ENCODE peak calls at places on chromosomes 2 and 18, in four cellular contexts. One of them, this sample, is unnamed.

GRCh38 chr2:41595235-41595634 is 452.6 kb upstream of the PKDCC start:
- DNase-seq in IMR-90: no peak
- DNase-seq in A549: no peak
- DNase-seq in K562: no peak
- DNase-seq in this sample: no peak

GRCh38 chr2:170922683-170923494 is 6.2 kb upstream of the GORASP2 start:
- DNase-seq in IMR-90: no peak
- DNase-seq in K562: no peak
- DNase-seq in A549: no peak
- DNase-seq in this sample: no peak

GRCh38 chr18:55269632-55270031 is 310.4 kb upstream of the CCDC68 start:
- DNase-seq in IMR-90: no peak
- DNase-seq in K562: no peak
- DNase-seq in A549: no peak
- DNase-seq in this sample: no peak

GRCh38 chr2:195456765-195457164 is 200.3 kb upstream of the SLC39A10 start:
- DNase-seq in IMR-90: no peak
- DNase-seq in K562: no peak
- DNase-seq in A549: no peak
- DNase-seq in this sample: no peak

GRCh38 chr2:74836675-74837401 is 2.9 kb downstream of the HK2 start:
- DNase-seq in A549: no peak
- DNase-seq in IMR-90: no peak
- DNase-seq in K562: no peak
- DNase-seq in this sample: no peak

GRCh38 chr2:236124182-236124581 is 44.0 kb downstream of the GBX2 start:
- DNase-seq in IMR-90: no peak
- DNase-seq in K562: no peak
- DNase-seq in A549: no peak
- DNase-seq in this sample: no peak

GRCh38 chr2:74602553-74603281 is 45.4 kb downstream of the M1AP start:
- DNase-seq in A549: no peak
- DNase-seq in IMR-90: peak
- DNase-seq in K562: no peak
- DNase-seq in this sample: no peak

GRCh38 chr2:186535861-186536260 is 49.8 kb downstream of the ZC3H15 start:
- DNase-seq in A549: no peak
- DNase-seq in IMR-90: no peak
- DNase-seq in K562: no peak
- DNase-seq in this sample: no peak

GRCh38 chr2:121368841-121369240 is 83.8 kb upstream of the TFCP2L1 start:
- DNase-seq in A549: no peak
- DNase-seq in K562: no peak
- DNase-seq in IMR-90: peak
- DNase-seq in this sample: no peak

GRCh38 chr18:21774722-21775121 is 34.1 kb downstream of the MIB1 start:
- DNase-seq in K562: no peak
- DNase-seq in A549: no peak
- DNase-seq in IMR-90: no peak
- DNase-seq in this sample: no peak

GRCh38 chr2:121128741-121129659 is 156.0 kb downstream of the TFCP2L1 start:
- DNase-seq in K562: peak
- DNase-seq in A549: peak
- DNase-seq in IMR-90: no peak
- DNase-seq in this sample: peak

GRCh38 chr2:138610201-138610945 is 108.8 kb downstream of the SPOPL start:
- DNase-seq in A549: no peak
- DNase-seq in K562: no peak
- DNase-seq in IMR-90: no peak
- DNase-seq in this sample: no peak

GRCh38 chr2:138607746-138608145 is 106.2 kb downstream of the SPOPL start:
- DNase-seq in IMR-90: no peak
- DNase-seq in A549: no peak
- DNase-seq in K562: no peak
- DNase-seq in this sample: no peak

GRCh38 chr2:138615257-138615656 is 113.7 kb downstream of the SPOPL start:
- DNase-seq in IMR-90: peak
- DNase-seq in K562: no peak
- DNase-seq in A549: peak
- DNase-seq in this sample: no peak

GRCh38 chr2:138609446-138609845 is 107.9 kb downstream of the SPOPL start:
- DNase-seq in A549: no peak
- DNase-seq in IMR-90: no peak
- DNase-seq in K562: no peak
- DNase-seq in this sample: no peak
- TF ChIP-seq BHLHE40 in A549: no peak
- TF ChIP-seq BHLHE40 in IMR-90: no peak
- TF ChIP-seq BHLHE40 in K562: no peak
- TF ChIP-seq BHLHE40 in this sample: no peak

GRCh38 chr2:9474361-9475117 is at the start of gene IAH1:
- DNase-seq in K562: no peak
- DNase-seq in A549: peak
- DNase-seq in IMR-90: no peak
- DNase-seq in this sample: peak
- TF ChIP-seq BHLHE40 in K562: no peak
- TF ChIP-seq BHLHE40 in A549: no peak
- TF ChIP-seq BHLHE40 in IMR-90: no peak
- TF ChIP-seq BHLHE40 in this sample: no peak

DNA sequence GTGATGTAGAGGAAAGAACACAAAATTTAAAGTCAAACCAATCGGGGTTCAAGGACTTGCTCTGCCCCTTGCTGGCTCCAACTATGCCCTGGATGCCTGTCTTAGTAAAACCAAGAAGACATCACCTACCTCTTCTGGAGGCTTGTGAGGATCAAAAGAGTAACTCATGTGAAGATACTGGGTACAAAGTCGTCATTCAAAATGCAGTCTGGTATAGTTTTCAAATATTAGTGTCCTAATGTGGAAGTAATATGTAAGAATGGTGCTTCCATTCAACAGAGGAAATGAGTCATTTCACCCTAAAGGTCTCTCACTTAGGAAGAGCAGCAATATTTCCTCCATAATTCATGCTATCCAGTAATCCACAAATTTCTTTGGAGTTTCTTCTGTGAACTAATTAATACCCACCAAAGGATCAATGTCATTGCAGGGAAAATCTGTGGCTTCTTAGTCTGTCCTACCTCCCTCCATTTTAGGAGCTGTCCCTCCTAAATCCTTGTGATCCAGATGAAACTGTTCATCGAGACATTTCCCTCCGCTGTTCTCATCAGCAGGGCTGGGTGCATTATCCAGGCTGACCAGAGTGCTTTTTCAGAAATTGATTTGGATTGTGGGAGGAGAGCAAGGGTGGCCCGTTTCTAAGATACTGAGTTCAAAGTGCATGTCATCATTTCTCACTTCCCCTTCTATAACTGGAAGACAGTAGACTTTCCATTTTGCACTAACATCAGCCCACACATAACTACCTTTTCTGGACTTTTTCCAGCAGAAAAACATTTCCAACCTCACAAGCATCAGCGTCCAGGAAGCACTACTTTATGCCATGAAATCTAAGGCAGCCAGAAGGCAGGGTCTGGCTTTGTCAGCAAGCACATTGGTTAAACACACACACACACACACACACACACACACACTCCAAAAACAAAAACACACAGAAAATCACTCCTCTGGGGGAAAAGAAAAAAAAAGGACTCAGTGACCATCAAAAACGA is 94.3 kb downstream of the ANKRD44 start:
- DNase-seq in IMR-90: peak
- DNase-seq in A549: no peak
- DNase-seq in K562: no peak
- DNase-seq in this sample: no peak
- TF ChIP-seq BHLHE40 in IMR-90: no peak
- TF ChIP-seq BHLHE40 in A549: no peak
- TF ChIP-seq BHLHE40 in K562: no peak
- TF ChIP-seq BHLHE40 in this sample: no peak

DNA sequence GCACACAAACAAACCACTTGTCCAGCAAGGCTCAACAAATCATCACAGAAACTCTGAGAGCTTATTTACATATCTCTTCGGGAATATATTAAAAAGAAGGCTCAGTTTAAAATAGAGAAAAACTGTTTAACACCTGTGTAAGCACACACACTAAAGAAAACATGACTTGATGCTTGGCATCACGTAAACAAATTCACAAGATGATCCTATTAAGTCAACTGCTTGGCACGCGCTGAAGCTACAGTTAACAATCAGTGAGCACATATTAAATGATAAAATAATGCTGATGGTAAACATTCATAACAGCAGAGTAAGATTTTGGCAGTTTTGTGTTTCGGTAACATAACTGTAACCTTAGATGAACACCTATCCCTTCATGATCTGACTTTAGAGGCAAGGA is 4.3 kb upstream of the HES6 start:
- DNase-seq in IMR-90: no peak
- DNase-seq in A549: no peak
- DNase-seq in K562: no peak
- DNase-seq in this sample: no peak
- TF ChIP-seq BHLHE40 in IMR-90: no peak
- TF ChIP-seq BHLHE40 in A549: no peak
- TF ChIP-seq BHLHE40 in K562: no peak
- TF ChIP-seq BHLHE40 in this sample: no peak

GRCh38 chr2:117885308-117885707 is 70.8 kb downstream of the DDX18 start:
- DNase-seq in K562: no peak
- DNase-seq in A549: no peak
- DNase-seq in IMR-90: no peak
- DNase-seq in this sample: no peak
- TF ChIP-seq BHLHE40 in K562: no peak
- TF ChIP-seq BHLHE40 in A549: no peak
- TF ChIP-seq BHLHE40 in IMR-90: no peak
- TF ChIP-seq BHLHE40 in this sample: no peak

DNA sequence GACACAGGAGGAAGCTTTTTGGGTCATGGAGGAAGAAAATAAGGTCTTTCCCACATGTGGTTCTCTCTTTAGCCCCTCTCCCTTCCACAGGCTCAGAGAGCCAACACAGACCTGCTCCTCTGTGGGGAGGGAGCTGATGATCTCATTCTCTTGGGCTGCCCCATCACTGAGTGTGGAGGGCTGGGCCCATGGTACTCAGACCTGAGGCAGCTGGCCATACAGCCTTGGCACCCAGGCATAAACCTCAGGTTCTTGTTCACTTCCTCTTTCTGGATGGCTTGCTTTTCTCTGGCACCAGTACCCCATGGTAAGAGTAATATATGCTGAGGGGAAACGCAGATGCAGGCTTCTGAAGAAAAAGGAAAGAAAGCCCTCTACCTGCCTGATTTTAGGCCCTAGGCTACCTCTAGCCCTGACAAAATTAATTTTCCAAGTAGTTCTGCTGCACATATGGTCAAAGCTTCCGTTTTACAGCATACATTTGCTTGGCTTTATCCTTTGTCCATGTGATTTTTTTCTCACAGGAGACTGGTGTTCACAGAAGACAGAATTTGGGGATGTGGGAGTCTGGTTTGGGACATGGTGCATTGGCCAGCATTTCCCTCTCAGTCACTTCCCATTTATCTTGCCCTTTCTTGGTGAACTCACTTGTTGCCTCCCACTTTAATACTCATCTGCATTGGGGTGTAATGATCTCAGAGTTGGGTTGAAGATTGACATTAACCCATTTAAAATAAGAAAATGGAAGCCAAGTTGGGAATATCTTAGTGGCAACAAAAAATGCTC is 11.1 kb downstream of the DHRS9 start:
- DNase-seq in A549: no peak
- DNase-seq in K562: no peak
- DNase-seq in IMR-90: no peak
- DNase-seq in this sample: no peak
- TF ChIP-seq BHLHE40 in A549: no peak
- TF ChIP-seq BHLHE40 in K562: no peak
- TF ChIP-seq BHLHE40 in IMR-90: no peak
- TF ChIP-seq BHLHE40 in this sample: no peak

DNA sequence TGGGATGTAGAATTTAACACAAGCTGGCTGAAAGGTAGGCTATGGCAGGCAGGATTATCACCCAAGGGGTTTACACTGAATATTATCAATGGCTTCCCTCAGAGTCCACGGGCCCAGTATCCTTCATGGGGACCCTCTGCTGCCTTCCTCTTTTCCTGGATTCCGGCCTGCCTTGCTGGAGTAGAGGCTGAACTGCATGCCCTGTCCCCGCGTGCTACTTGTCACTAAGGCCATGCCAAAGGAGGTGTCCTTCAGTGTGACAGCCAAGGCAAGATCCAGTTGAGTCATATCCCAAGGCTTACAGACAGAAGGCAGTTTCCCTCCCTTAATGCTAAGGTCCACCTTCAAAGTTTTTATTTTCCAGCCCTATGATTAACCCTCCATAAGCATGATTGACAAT is 156.3 kb downstream of the CYP26B1 start:
- DNase-seq in K562: no peak
- DNase-seq in IMR-90: no peak
- DNase-seq in A549: no peak
- DNase-seq in this sample: no peak
- TF ChIP-seq BHLHE40 in K562: no peak
- TF ChIP-seq BHLHE40 in IMR-90: no peak
- TF ChIP-seq BHLHE40 in A549: no peak
- TF ChIP-seq BHLHE40 in this sample: no peak

DNA sequence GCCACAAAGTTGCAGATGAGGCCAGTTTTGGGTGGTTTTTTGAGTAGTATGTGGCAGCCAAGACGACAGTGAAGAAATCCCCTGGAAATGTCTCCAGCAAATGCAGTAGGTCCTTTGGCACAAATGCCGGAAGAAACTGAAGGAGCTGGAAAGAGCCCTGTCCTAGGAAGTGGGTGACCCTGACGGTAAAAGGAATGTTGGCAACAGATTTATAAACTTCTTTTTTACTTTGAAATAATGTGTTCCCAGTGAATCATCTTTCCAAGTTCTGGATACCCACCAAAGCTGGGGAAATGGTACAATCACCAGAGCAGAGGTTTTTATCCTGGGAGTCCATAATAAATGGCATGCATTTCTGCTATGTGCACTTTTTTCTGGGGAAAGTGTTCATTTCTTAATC is 112.9 kb downstream of the CSRNP3 start:
- DNase-seq in A549: no peak
- DNase-seq in IMR-90: no peak
- DNase-seq in K562: no peak
- DNase-seq in this sample: no peak
- TF ChIP-seq BHLHE40 in A549: no peak
- TF ChIP-seq BHLHE40 in IMR-90: no peak
- TF ChIP-seq BHLHE40 in K562: no peak
- TF ChIP-seq BHLHE40 in this sample: no peak

DNA sequence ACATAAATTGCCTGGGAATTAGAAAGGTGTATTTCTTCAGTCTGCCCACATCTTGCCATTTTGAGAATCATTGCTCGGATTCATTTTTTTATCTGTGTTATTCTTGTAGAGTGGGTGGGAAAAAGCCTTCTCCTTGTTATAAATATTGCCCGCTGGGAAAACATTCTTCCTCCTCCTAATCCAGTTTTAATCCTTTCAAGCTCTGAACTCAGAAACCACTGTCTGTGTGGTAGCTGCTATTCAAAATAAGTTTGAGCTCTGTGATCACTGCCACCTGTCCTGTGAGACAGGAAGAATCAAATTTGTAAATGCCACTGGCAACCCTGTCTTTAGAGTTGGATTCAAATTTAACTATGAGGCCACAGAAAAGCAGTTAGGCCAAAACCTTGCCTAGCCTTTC is 1875.2 kb upstream of the PIK3C3 start:
- DNase-seq in IMR-90: no peak
- DNase-seq in K562: no peak
- DNase-seq in A549: no peak
- DNase-seq in this sample: no peak
- TF ChIP-seq BHLHE40 in IMR-90: no peak
- TF ChIP-seq BHLHE40 in K562: no peak
- TF ChIP-seq BHLHE40 in A549: no peak
- TF ChIP-seq BHLHE40 in this sample: no peak

GRCh38 chr2:143175435-143175834 is 46.2 kb downstream of the ARHGAP15 start:
- DNase-seq in K562: no peak
- DNase-seq in IMR-90: no peak
- DNase-seq in A549: no peak
- DNase-seq in this sample: no peak
- TF ChIP-seq BHLHE40 in K562: no peak
- TF ChIP-seq BHLHE40 in IMR-90: no peak
- TF ChIP-seq BHLHE40 in A549: no peak
- TF ChIP-seq BHLHE40 in this sample: no peak